ENCODE peak calls at places on chromosomes 4 and X, in nine cellular contexts. N is GM23338, L is HCT116, Z is HepG2, R is H1, Q is stomach, V is sigmoid colon, T is breast epithelium, A is suprapubic skin. K is an unnamed sample. For H3K4me1, the result is how much of the 10 kb centered on the place peaks cover.

GRCh38 chr4:104490096-104490769 is 4.5 kb downstream of the CXXC4 start:
- DNase-seq in N (peak), L (no peak), Z (no peak), R (peak), Q (no peak), V (peak), T (no peak), A (no peak), K (no peak)

GRCh38 chrX:38804481-38805293 is 3.4 kb downstream of the MID1IP1 start:
- DNase-seq in N (peak), L (no peak), Z (no peak), R (peak), Q (peak), V (peak), T (no peak), A (peak), K (no peak)

GRCh38 chrX:137072396-137072795 is 38.6 kb upstream of the GPR101 start:
- DNase-seq in N (no peak), L (no peak), Z (no peak), R (no peak), Q (no peak), V (no peak), T (no peak), A (no peak), K (no peak)

GRCh38 chr4:16597829-16598228 is 300.6 kb downstream of the LDB2 start:
- DNase-seq in N (peak), L (no peak), Z (peak), R (no peak), Q (no peak), V (no peak), T (no peak), A (no peak), K (no peak)

GRCh38 chrX:133414399-133415275 is 652 bp downstream of the GPC4 start:
- DNase-seq in N (peak), L (no peak), Z (no peak), R (no peak), Q (no peak), V (peak), T (no peak), A (no peak), K (no peak)

GRCh38 chr4:93184093-93184492 is 644.5 kb upstream of the ATOH1 start:
- DNase-seq in N (no peak), L (no peak), Z (no peak), R (no peak), Q (no peak), V (no peak), T (no peak), A (no peak), K (no peak)

GRCh38 chrX:31499120-31499519 is 427.3 kb upstream of the FTHL17 start:
- DNase-seq in N (no peak), L (no peak), Z (no peak), R (no peak), Q (no peak), V (no peak), T (no peak), A (no peak), K (no peak)

GRCh38 chrX:152897216-152898144 is at the start of gene ZNF185:
- DNase-seq in N (peak), L (no peak), Z (no peak), R (peak), Q (peak), V (no peak), T (peak), A (no peak), K (no peak)

GRCh38 chr4:11507920-11508319 is 79.2 kb upstream of the HS3ST1 start:
- DNase-seq in N (no peak), L (no peak), Z (no peak), R (no peak), Q (peak), V (no peak), T (no peak), A (no peak), K (no peak)

GRCh38 chrX:139094671-139095592 is 383.4 kb upstream of the FGF13 start:
- DNase-seq in N (no peak), L (no peak), Z (no peak), R (no peak), Q (no peak), V (no peak), T (no peak), A (no peak), K (no peak)

GRCh38 chr4:177442623-177443155 is 452 bp upstream of the AGA start:
- DNase-seq in N (no peak), L (no peak), Z (peak), R (no peak), Q (no peak), V (no peak), T (no peak), A (no peak), K (no peak)

GRCh38 chr4:108635070-108635655 is 14.8 kb downstream of the RPL34 start:
- DNase-seq in N (peak), L (no peak), Z (no peak), R (no peak), Q (no peak), V (no peak), T (no peak), A (no peak), K (no peak)

GRCh38 chr4:125191252-125191651 is 123.5 kb upstream of the FAT4 start:
- DNase-seq in N (no peak), L (no peak), Z (no peak), R (no peak), Q (no peak), V (no peak), T (no peak), A (no peak), K (no peak)

GRCh38 chr4:3026531-3026930 is 47.8 kb downstream of the HTT-AS start:
- DNase-seq in N (no peak), L (no peak), Z (no peak), R (no peak), Q (no peak), V (no peak), T (no peak), A (no peak), K (no peak)
- H3K4me1 ChIP-seq in N (under half), L (under half), Z (under half), R (under half), Q (under half), V (under half), T (under half), A (under half), K (under half)

GRCh38 chr4:37802068-37802666 is 24.3 kb upstream of the PGM2 start:
- DNase-seq in N (peak), L (peak), Z (peak), R (no peak), Q (peak), V (no peak), T (peak), A (no peak), K (no peak)

GRCh38 chr4:37799941-37800554 is 26.4 kb upstream of the PGM2 start:
- DNase-seq in N (no peak), L (no peak), Z (no peak), R (no peak), Q (no peak), V (no peak), T (no peak), A (no peak), K (no peak)

GRCh38 chr4:37803348-37803973 is 23.0 kb upstream of the PGM2 start:
- DNase-seq in N (peak), L (no peak), Z (peak), R (no peak), Q (no peak), V (no peak), T (no peak), A (no peak), K (no peak)

DNA sequence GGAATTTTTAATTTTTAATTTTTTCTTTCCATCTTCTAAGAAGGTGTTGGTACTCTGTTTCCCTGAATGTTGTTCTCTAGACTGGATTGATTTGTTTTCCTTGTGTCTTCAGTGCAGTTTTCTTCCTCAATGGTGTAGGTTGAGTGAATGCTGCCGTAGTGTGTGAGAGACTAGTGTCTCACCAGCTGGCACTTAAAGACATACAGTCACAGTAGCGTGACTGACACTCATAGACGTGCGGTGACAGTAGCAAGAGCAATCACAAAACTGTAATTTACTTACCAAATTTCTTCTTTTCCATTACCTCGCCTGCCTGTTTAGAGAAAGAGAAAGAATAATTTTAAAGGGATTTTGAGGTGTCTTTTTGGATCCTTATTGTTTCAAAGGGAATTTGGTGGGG is 21.4 kb upstream of the PGM2 start:
- DNase-seq in N (no peak), L (no peak), Z (no peak), R (no peak), Q (no peak), V (no peak), T (no peak), A (no peak), K (no peak)
- TF ChIP-seq POLR2AphosphoS5 in N (no peak), L (no peak), Z (no peak), R (no peak), Q (no peak), V (no peak), T (no peak), A (no peak), K (no peak)

DNA sequence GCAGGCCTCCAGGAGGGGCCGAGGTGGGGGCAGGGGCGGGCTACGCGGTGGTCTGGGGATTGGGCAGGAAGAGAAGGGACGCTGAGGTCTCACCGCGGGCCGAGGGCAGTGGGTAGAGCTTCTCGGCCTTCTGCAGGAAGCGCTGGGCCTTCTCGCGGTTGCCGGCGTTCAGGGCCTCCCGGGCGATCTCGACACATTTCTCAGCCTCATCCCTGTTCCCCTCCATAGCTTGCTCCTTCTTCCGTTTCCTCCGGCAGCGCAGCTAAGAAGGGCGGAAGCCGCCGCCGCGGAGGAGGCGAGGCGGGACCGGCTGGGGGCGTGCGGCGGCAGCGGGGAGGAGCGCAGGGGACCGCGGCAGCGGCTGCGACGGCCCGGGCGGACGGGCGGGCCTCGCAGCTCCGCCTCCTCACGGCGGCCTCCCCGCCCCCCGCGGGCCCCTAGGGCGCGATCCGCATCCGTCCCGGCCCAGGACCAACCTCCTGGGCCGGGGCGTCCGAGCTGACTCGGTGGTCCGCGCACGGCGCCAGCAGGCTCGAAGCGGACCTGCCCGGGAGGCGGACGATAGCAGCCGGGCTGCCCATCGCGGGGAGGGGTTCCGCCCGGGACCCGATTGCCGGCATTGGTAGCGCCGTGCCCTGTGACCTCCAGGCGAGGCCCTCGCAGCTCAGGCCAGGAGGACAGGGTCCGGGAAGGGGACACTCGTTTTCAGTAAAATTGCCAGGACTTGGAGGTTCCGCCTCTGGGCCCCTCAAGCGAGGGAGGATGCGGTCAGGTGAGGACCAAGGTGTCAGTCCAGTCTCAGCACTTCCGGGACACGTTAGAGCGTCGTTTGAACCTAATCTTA is at the start of gene DNAJB14:
- DNase-seq in N (peak), L (peak), Z (peak), R (peak), Q (peak), V (peak), T (peak), A (peak), K (no peak)
- H3K4me1 ChIP-seq in N (under half), L (under half), Z (half or more), R (under half), Q (half or more), V (half or more), T (under half), A (under half), K (half or more)

DNA sequence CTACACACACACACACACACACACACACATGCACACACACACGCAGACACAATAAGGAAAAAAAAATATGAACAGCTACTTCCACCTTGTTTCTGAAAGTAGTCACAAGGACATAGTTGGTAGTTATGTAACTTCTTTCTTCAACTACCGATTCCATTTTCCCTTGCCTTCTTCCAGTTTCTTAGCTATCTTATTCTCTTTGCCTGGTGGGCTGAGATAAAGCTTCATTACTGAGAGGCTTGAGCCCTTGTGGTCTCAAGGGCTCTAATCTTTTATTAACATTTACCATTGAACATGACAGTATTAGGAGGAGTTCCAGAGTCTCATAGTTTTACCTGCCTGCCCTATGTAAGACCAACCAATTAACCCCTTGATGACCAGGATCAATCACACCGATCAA is 8.9 kb upstream of the SMIM10 start:
- DNase-seq in N (no peak), L (no peak), Z (no peak), R (no peak), Q (no peak), V (no peak), T (no peak), A (no peak), K (no peak)
- TF ChIP-seq POLR2AphosphoS5 in N (no peak), L (no peak), Z (no peak), R (no peak), Q (no peak), V (no peak), T (no peak), A (no peak), K (no peak)

DNA sequence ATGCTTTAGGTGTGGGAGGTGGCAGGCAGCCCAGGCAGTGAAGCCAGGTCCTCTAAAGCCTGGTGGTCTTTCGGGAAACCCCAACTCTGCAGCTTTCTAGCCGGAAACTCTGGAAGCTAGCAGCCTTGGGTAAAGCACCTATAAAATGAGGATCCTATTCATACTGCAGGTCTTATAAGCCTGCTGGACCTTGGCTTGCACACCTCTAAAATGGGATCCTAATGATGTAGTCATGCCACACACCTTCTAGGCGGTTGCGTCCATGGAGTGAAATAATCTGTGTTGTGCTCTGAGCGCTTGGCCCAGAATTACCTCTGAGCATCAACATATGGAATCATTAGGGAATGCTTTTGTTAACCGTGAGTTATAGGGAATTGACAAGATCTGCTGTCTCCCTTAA is 36.0 kb upstream of the STS start:
- DNase-seq in N (no peak), L (no peak), Z (no peak), R (no peak), Q (no peak), V (no peak), T (no peak), A (no peak), K (no peak)
- H3K4me1 ChIP-seq in N (under half), L (under half), Z (under half), R (under half), Q (under half), V (under half), T (under half), A (under half), K (under half)

DNA sequence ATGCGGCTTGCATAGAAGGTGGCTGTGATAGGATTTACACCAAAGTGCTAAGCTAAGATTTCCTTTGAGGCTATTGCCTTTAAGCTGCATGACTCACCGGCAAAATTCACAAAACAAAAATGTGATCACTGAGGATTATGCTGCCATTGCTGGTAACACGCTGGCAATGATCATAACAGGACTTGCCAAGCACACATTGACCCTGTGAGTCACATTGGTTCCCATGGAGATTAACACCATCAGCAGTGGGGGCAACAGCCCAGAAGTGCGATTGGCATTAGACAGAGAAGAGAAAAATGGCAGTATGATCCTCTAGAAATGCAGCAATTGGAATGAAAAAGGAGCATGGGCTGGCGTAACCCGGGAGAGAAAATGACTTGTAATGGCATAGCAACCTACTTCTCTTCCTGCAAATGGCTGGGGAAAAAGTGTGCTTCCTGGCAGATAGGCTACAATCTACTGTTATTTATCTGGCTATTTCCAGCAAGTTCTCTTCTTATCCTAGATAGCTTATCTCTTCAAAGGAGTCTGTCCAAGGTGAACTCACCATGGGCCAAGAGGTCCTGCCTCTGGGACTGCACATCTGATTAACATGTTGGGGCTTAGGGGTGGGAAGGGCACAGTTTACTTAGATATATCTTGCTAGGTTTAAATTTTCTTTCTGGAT is 314.2 kb upstream of the IGFBP7 start:
- DNase-seq in N (no peak), L (no peak), Z (no peak), R (no peak), Q (no peak), V (no peak), T (no peak), A (no peak), K (no peak)
- TF ChIP-seq POLR2AphosphoS5 in N (no peak), L (no peak), Z (no peak), R (no peak), Q (no peak), V (no peak), T (no peak), A (no peak), K (no peak)